ENCODE peak calls at places on chromosomes 2 and 18, in four cellular contexts. Z is stimulated activated CD8-positive, alpha-beta memory T cell treated with anti-CD3 and anti-CD28 coated beads, Interleukin-15, amount 100 ng/mL, for 24 hours; X is cardiac fibroblast; N is LoVo. P is an unnamed sample.

GRCh38 chr2:166519391-166519962 is 25.4 kb upstream of the SCN7A start:
- DNase-seq in Z (no peak), N (no peak), X (no peak), P (no peak)

GRCh38 chr2:240894006-240894405 is 1.9 kb downstream of the MAB21L4 start:
- DNase-seq in Z (no peak), X (no peak), N (no peak), P (no peak)

GRCh38 chr18:50073319-50073718 is 121.6 kb downstream of the MYO5B start:
- DNase-seq in Z (no peak), N (no peak), X (no peak), P (no peak)

GRCh38 chr2:68294913-68295312 is 24.8 kb downstream of the CNRIP1 start:
- DNase-seq in Z (no peak), N (no peak), X (no peak), P (no peak)

GRCh38 chr2:181459646-181460045 is 2.5 kb downstream of the ITGA4 start:
- DNase-seq in N (no peak), Z (no peak), X (peak; percentile 28), P (no peak)

GRCh38 chr2:61889212-61889956 is 928 bp upstream of the CCT4 start:
- DNase-seq in N (peak; percentile 18), Z (no peak), X (no peak), P (no peak)

GRCh38 chr2:121570036-121570664 is 39.5 kb downstream of the RNU4ATAC start:
- DNase-seq in N (no peak), Z (no peak), X (no peak), P (no peak)

GRCh38 chr2:19878268-19879046 is 23.3 kb downstream of the TTC32 start:
- DNase-seq in N (no peak), Z (no peak), X (no peak), P (no peak)

GRCh38 chr2:47403829-47404228 is 873 bp downstream of the MSH2 start:
- DNase-seq in Z (no peak), X (peak; percentile 27), N (no peak), P (no peak)

GRCh38 chr2:216149741-216150140 is 40.6 kb downstream of the XRCC5 start:
- DNase-seq in N (no peak), Z (no peak), X (peak; percentile 86), P (no peak)

GRCh38 chr2:9408641-9409151 is 14.6 kb downstream of the ITGB1BP1 start:
- DNase-seq in N (no peak), Z (no peak), X (no peak), P (peak; percentile 42)

GRCh38 chr2:174282449-174282848 is 34.1 kb upstream of the OLA1 start:
- DNase-seq in N (no peak), Z (no peak), X (no peak), P (no peak)

GRCh38 chr2:189379287-189379630 is 62.0 kb upstream of the WDR75 start:
- DNase-seq in X (peak; percentile 75), N (no peak), Z (no peak), P (peak; percentile 33)

GRCh38 chr2:39379643-39380524 is 57.2 kb downstream of the MAP4K3 start:
- DNase-seq in X (peak; percentile 86), Z (no peak), N (peak; percentile 56), P (peak; percentile 70)

GRCh38 chr18:66548747-66549146 is 55.1 kb downstream of the CDH19 start:
- DNase-seq in Z (no peak), X (peak; percentile 5), N (no peak), P (no peak)

GRCh38 chr18:75075429-75075841 is 133.5 kb downstream of the PTGR3 start:
- DNase-seq in N (no peak), X (no peak), Z (no peak), P (no peak)

GRCh38 chr2:28291811-28292455 is 100.7 kb upstream of the FOSL2 start:
- DNase-seq in X (peak; percentile 19), Z (no peak), N (no peak), P (no peak)